ENCODE peak calls at places on chromosomes 6 and 20, in ten cellular contexts. One of them, this sample, is unnamed.

GRCh38 chr6:126180585-126180984 is 159.3 kb upstream of the CENPW start:
- DNase-seq in pancreas: no peak
- DNase-seq in transverse colon: no peak
- DNase-seq in small intestine: no peak
- DNase-seq in NT2/D1: no peak
- DNase-seq in GM12878: peak
- DNase-seq in astrocyte of the cerebellum: peak
- DNase-seq in K562: no peak
- DNase-seq in mammary epithelial cell: peak
- DNase-seq in H7: no peak
- DNase-seq in this sample: no peak

GRCh38 chr6:128694303-128695009 is 174.1 kb upstream of the PTPRK start:
- DNase-seq in K562: no peak
- DNase-seq in NT2/D1: no peak
- DNase-seq in transverse colon: no peak
- DNase-seq in pancreas: no peak
- DNase-seq in GM12878: peak
- DNase-seq in astrocyte of the cerebellum: no peak
- DNase-seq in mammary epithelial cell: no peak
- DNase-seq in H7: no peak
- DNase-seq in small intestine: no peak
- DNase-seq in this sample: no peak

GRCh38 chr6:32369678-32370077 is 2.0 kb downstream of the TSBP1 start:
- DNase-seq in pancreas: no peak
- DNase-seq in small intestine: no peak
- DNase-seq in K562: no peak
- DNase-seq in GM12878: no peak
- DNase-seq in NT2/D1: no peak
- DNase-seq in H7: no peak
- DNase-seq in astrocyte of the cerebellum: peak
- DNase-seq in transverse colon: no peak
- DNase-seq in mammary epithelial cell: peak
- DNase-seq in this sample: no peak

GRCh38 chr6:149249370-149250357 is 67.8 kb upstream of the TAB2 start:
- DNase-seq in GM12878: no peak
- DNase-seq in K562: no peak
- DNase-seq in H7: no peak
- DNase-seq in transverse colon: no peak
- DNase-seq in NT2/D1: no peak
- DNase-seq in small intestine: no peak
- DNase-seq in mammary epithelial cell: no peak
- DNase-seq in astrocyte of the cerebellum: no peak
- DNase-seq in pancreas: no peak
- DNase-seq in this sample: no peak

GRCh38 chr20:59207742-59208357 is 44.2 kb downstream of the ZNF831 start:
- DNase-seq in mammary epithelial cell: peak
- DNase-seq in GM12878: peak
- DNase-seq in small intestine: peak
- DNase-seq in astrocyte of the cerebellum: no peak
- DNase-seq in pancreas: no peak
- DNase-seq in NT2/D1: peak
- DNase-seq in H7: peak
- DNase-seq in transverse colon: peak
- DNase-seq in K562: peak
- DNase-seq in this sample: peak

GRCh38 chr20:2603816-2604505 is 48.5 kb upstream of the NOP56 start:
- DNase-seq in NT2/D1: peak
- DNase-seq in small intestine: peak
- DNase-seq in mammary epithelial cell: no peak
- DNase-seq in H7: no peak
- DNase-seq in K562: no peak
- DNase-seq in astrocyte of the cerebellum: no peak
- DNase-seq in pancreas: no peak
- DNase-seq in transverse colon: no peak
- DNase-seq in GM12878: no peak
- DNase-seq in this sample: no peak

GRCh38 chr20:24357169-24357568 is 112.3 kb upstream of the SYNDIG1 start:
- DNase-seq in mammary epithelial cell: no peak
- DNase-seq in pancreas: no peak
- DNase-seq in NT2/D1: no peak
- DNase-seq in GM12878: no peak
- DNase-seq in H7: no peak
- DNase-seq in K562: no peak
- DNase-seq in small intestine: no peak
- DNase-seq in astrocyte of the cerebellum: no peak
- DNase-seq in transverse colon: peak
- DNase-seq in this sample: no peak

GRCh38 chr20:14992071-14992654 is 654.8 kb upstream of the FLRT3 start:
- DNase-seq in H7: no peak
- DNase-seq in GM12878: no peak
- DNase-seq in pancreas: no peak
- DNase-seq in mammary epithelial cell: peak
- DNase-seq in NT2/D1: no peak
- DNase-seq in transverse colon: no peak
- DNase-seq in K562: no peak
- DNase-seq in astrocyte of the cerebellum: no peak
- DNase-seq in small intestine: no peak
- DNase-seq in this sample: no peak

GRCh38 chr6:33746036-33746600 is 587 bp downstream of the IP6K3 start:
- DNase-seq in GM12878: no peak
- DNase-seq in mammary epithelial cell: peak
- DNase-seq in H7: peak
- DNase-seq in transverse colon: peak
- DNase-seq in astrocyte of the cerebellum: no peak
- DNase-seq in pancreas: peak
- DNase-seq in K562: no peak
- DNase-seq in small intestine: no peak
- DNase-seq in NT2/D1: no peak
- DNase-seq in this sample: no peak

GRCh38 chr6:33744001-33744848 is 2.5 kb downstream of the IP6K3 start:
- DNase-seq in GM12878: no peak
- DNase-seq in small intestine: peak
- DNase-seq in mammary epithelial cell: peak
- DNase-seq in H7: peak
- DNase-seq in astrocyte of the cerebellum: peak
- DNase-seq in transverse colon: peak
- DNase-seq in NT2/D1: peak
- DNase-seq in pancreas: no peak
- DNase-seq in K562: peak
- DNase-seq in this sample: peak

GRCh38 chr6:33746651-33747100 is at the start of gene IP6K3:
- DNase-seq in H7: peak
- DNase-seq in pancreas: peak
- DNase-seq in K562: no peak
- DNase-seq in GM12878: no peak
- DNase-seq in astrocyte of the cerebellum: no peak
- DNase-seq in small intestine: no peak
- DNase-seq in NT2/D1: no peak
- DNase-seq in transverse colon: no peak
- DNase-seq in mammary epithelial cell: no peak
- DNase-seq in this sample: no peak

GRCh38 chr6:33744895-33745546 is 1.7 kb downstream of the IP6K3 start:
- DNase-seq in small intestine: peak
- DNase-seq in astrocyte of the cerebellum: no peak
- DNase-seq in transverse colon: peak
- DNase-seq in GM12878: no peak
- DNase-seq in H7: peak
- DNase-seq in NT2/D1: no peak
- DNase-seq in K562: no peak
- DNase-seq in pancreas: peak
- DNase-seq in mammary epithelial cell: no peak
- DNase-seq in this sample: no peak

GRCh38 chr6:33745558-33745957 is 1.1 kb downstream of the IP6K3 start:
- DNase-seq in pancreas: peak
- DNase-seq in K562: no peak
- DNase-seq in transverse colon: peak
- DNase-seq in GM12878: no peak
- DNase-seq in mammary epithelial cell: no peak
- DNase-seq in astrocyte of the cerebellum: no peak
- DNase-seq in small intestine: no peak
- DNase-seq in NT2/D1: no peak
- DNase-seq in H7: no peak
- DNase-seq in this sample: no peak
- H3K4me3 ChIP-seq in pancreas: no peak
- H3K4me3 ChIP-seq in K562: no peak
- H3K4me3 ChIP-seq in transverse colon: no peak
- H3K4me3 ChIP-seq in GM12878: no peak
- H3K4me3 ChIP-seq in mammary epithelial cell: no peak
- H3K4me3 ChIP-seq in astrocyte of the cerebellum: no peak
- H3K4me3 ChIP-seq in small intestine: no peak
- H3K4me3 ChIP-seq in NT2/D1: no peak
- H3K4me3 ChIP-seq in H7: no peak
- H3K4me3 ChIP-seq in this sample: no peak

GRCh38 chr6:158539363-158539762 is 20.5 kb upstream of the TMEM181 start:
- DNase-seq in astrocyte of the cerebellum: no peak
- DNase-seq in NT2/D1: no peak
- DNase-seq in transverse colon: no peak
- DNase-seq in pancreas: no peak
- DNase-seq in GM12878: no peak
- DNase-seq in K562: no peak
- DNase-seq in mammary epithelial cell: no peak
- DNase-seq in H7: no peak
- DNase-seq in small intestine: no peak
- DNase-seq in this sample: no peak

GRCh38 chr6:158538741-158539140 is 21.1 kb upstream of the TMEM181 start:
- DNase-seq in transverse colon: no peak
- DNase-seq in GM12878: no peak
- DNase-seq in mammary epithelial cell: no peak
- DNase-seq in NT2/D1: no peak
- DNase-seq in H7: no peak
- DNase-seq in astrocyte of the cerebellum: no peak
- DNase-seq in pancreas: no peak
- DNase-seq in K562: no peak
- DNase-seq in small intestine: no peak
- DNase-seq in this sample: no peak

GRCh38 chr6:158531970-158532369 is 27.9 kb upstream of the TMEM181 start:
- DNase-seq in small intestine: no peak
- DNase-seq in transverse colon: no peak
- DNase-seq in mammary epithelial cell: no peak
- DNase-seq in NT2/D1: no peak
- DNase-seq in H7: no peak
- DNase-seq in pancreas: no peak
- DNase-seq in K562: no peak
- DNase-seq in astrocyte of the cerebellum: no peak
- DNase-seq in GM12878: no peak
- DNase-seq in this sample: no peak

GRCh38 chr6:158536084-158536890 is 23.6 kb upstream of the TMEM181 start:
- DNase-seq in NT2/D1: peak
- DNase-seq in astrocyte of the cerebellum: peak
- DNase-seq in pancreas: peak
- DNase-seq in transverse colon: peak
- DNase-seq in H7: peak
- DNase-seq in mammary epithelial cell: peak
- DNase-seq in GM12878: no peak
- DNase-seq in small intestine: peak
- DNase-seq in K562: peak
- DNase-seq in this sample: peak

GRCh38 chr6:158536891-158537798 is 22.7 kb upstream of the TMEM181 start:
- DNase-seq in astrocyte of the cerebellum: no peak
- DNase-seq in transverse colon: peak
- DNase-seq in NT2/D1: no peak
- DNase-seq in H7: peak
- DNase-seq in mammary epithelial cell: peak
- DNase-seq in pancreas: peak
- DNase-seq in K562: peak
- DNase-seq in small intestine: no peak
- DNase-seq in GM12878: no peak
- DNase-seq in this sample: peak
- H3K4me3 ChIP-seq in astrocyte of the cerebellum: peak
- H3K4me3 ChIP-seq in transverse colon: peak
- H3K4me3 ChIP-seq in NT2/D1: peak
- H3K4me3 ChIP-seq in H7: peak
- H3K4me3 ChIP-seq in mammary epithelial cell: peak
- H3K4me3 ChIP-seq in pancreas: peak
- H3K4me3 ChIP-seq in K562: peak
- H3K4me3 ChIP-seq in small intestine: peak
- H3K4me3 ChIP-seq in GM12878: no peak
- H3K4me3 ChIP-seq in this sample: peak

GRCh38 chr6:42818878-42819277 is 37.0 kb downstream of the BICRAL start:
- DNase-seq in mammary epithelial cell: no peak
- DNase-seq in transverse colon: no peak
- DNase-seq in GM12878: no peak
- DNase-seq in small intestine: no peak
- DNase-seq in NT2/D1: no peak
- DNase-seq in K562: no peak
- DNase-seq in H7: peak
- DNase-seq in astrocyte of the cerebellum: no peak
- DNase-seq in pancreas: no peak
- DNase-seq in this sample: no peak

GRCh38 chr6:42821846-42822245 is 40.0 kb downstream of the BICRAL start:
- DNase-seq in astrocyte of the cerebellum: no peak
- DNase-seq in H7: no peak
- DNase-seq in transverse colon: no peak
- DNase-seq in K562: no peak
- DNase-seq in pancreas: no peak
- DNase-seq in NT2/D1: no peak
- DNase-seq in mammary epithelial cell: no peak
- DNase-seq in small intestine: no peak
- DNase-seq in GM12878: no peak
- DNase-seq in this sample: no peak

GRCh38 chr6:42819803-42820508 is 38.1 kb downstream of the BICRAL start:
- DNase-seq in pancreas: no peak
- DNase-seq in GM12878: no peak
- DNase-seq in H7: peak
- DNase-seq in mammary epithelial cell: no peak
- DNase-seq in K562: peak
- DNase-seq in NT2/D1: no peak
- DNase-seq in astrocyte of the cerebellum: no peak
- DNase-seq in small intestine: peak
- DNase-seq in transverse colon: no peak
- DNase-seq in this sample: no peak

GRCh38 chr6:42820509-42821340 is 38.9 kb downstream of the BICRAL start:
- DNase-seq in mammary epithelial cell: no peak
- DNase-seq in GM12878: no peak
- DNase-seq in K562: no peak
- DNase-seq in small intestine: no peak
- DNase-seq in H7: peak
- DNase-seq in transverse colon: no peak
- DNase-seq in pancreas: no peak
- DNase-seq in NT2/D1: peak
- DNase-seq in astrocyte of the cerebellum: no peak
- DNase-seq in this sample: no peak

DNA sequence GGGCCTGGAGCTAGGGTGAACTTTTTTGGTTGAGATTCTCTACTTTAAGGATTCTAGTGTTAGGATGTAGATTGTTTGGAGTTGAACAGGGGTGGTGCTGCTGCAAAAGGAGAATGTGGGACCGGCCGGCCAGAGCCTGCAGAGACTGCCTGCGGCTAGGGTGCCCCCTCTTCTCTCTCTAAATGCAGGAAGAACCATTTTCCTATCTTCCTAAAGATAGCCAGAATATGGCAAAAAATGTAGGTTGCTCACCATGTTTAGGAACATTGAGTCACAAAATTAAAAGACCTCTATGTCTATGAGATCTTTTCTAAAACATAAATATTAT is 39.5 kb downstream of the BICRAL start:
- DNase-seq in H7: no peak
- DNase-seq in mammary epithelial cell: no peak
- DNase-seq in small intestine: no peak
- DNase-seq in NT2/D1: no peak
- DNase-seq in K562: no peak
- DNase-seq in GM12878: no peak
- DNase-seq in pancreas: no peak
- DNase-seq in transverse colon: no peak
- DNase-seq in astrocyte of the cerebellum: no peak
- DNase-seq in this sample: no peak
- H3K4me3 ChIP-seq in H7: no peak
- H3K4me3 ChIP-seq in mammary epithelial cell: no peak
- H3K4me3 ChIP-seq in small intestine: no peak
- H3K4me3 ChIP-seq in NT2/D1: no peak
- H3K4me3 ChIP-seq in K562: no peak
- H3K4me3 ChIP-seq in GM12878: no peak
- H3K4me3 ChIP-seq in pancreas: no peak
- H3K4me3 ChIP-seq in transverse colon: no peak
- H3K4me3 ChIP-seq in astrocyte of the cerebellum: no peak
- H3K4me3 ChIP-seq in this sample: no peak

GRCh38 chr6:153012856-153013255 is 10.3 kb upstream of the MTRF1L start:
- DNase-seq in K562: no peak
- DNase-seq in small intestine: no peak
- DNase-seq in astrocyte of the cerebellum: no peak
- DNase-seq in transverse colon: no peak
- DNase-seq in NT2/D1: no peak
- DNase-seq in GM12878: no peak
- DNase-seq in pancreas: no peak
- DNase-seq in H7: no peak
- DNase-seq in mammary epithelial cell: no peak
- DNase-seq in this sample: no peak

GRCh38 chr6:153018355-153018754 is 15.8 kb upstream of the MTRF1L start:
- DNase-seq in NT2/D1: no peak
- DNase-seq in transverse colon: no peak
- DNase-seq in GM12878: no peak
- DNase-seq in mammary epithelial cell: no peak
- DNase-seq in small intestine: no peak
- DNase-seq in H7: no peak
- DNase-seq in pancreas: no peak
- DNase-seq in astrocyte of the cerebellum: no peak
- DNase-seq in K562: no peak
- DNase-seq in this sample: no peak

GRCh38 chr6:153015094-153015645 is 12.7 kb upstream of the MTRF1L start:
- DNase-seq in small intestine: no peak
- DNase-seq in H7: no peak
- DNase-seq in NT2/D1: no peak
- DNase-seq in pancreas: no peak
- DNase-seq in astrocyte of the cerebellum: no peak
- DNase-seq in GM12878: no peak
- DNase-seq in K562: no peak
- DNase-seq in mammary epithelial cell: no peak
- DNase-seq in transverse colon: no peak
- DNase-seq in this sample: no peak

GRCh38 chr6:153013438-153013837 is 10.9 kb upstream of the MTRF1L start:
- DNase-seq in GM12878: no peak
- DNase-seq in NT2/D1: no peak
- DNase-seq in K562: no peak
- DNase-seq in transverse colon: no peak
- DNase-seq in H7: no peak
- DNase-seq in astrocyte of the cerebellum: no peak
- DNase-seq in mammary epithelial cell: no peak
- DNase-seq in small intestine: no peak
- DNase-seq in pancreas: no peak
- DNase-seq in this sample: no peak

GRCh38 chr6:153016846-153017245 is 14.3 kb upstream of the MTRF1L start:
- DNase-seq in H7: no peak
- DNase-seq in NT2/D1: no peak
- DNase-seq in pancreas: no peak
- DNase-seq in small intestine: no peak
- DNase-seq in transverse colon: no peak
- DNase-seq in GM12878: no peak
- DNase-seq in K562: no peak
- DNase-seq in mammary epithelial cell: no peak
- DNase-seq in astrocyte of the cerebellum: no peak
- DNase-seq in this sample: no peak
- H3K4me3 ChIP-seq in H7: no peak
- H3K4me3 ChIP-seq in NT2/D1: no peak
- H3K4me3 ChIP-seq in pancreas: no peak
- H3K4me3 ChIP-seq in small intestine: no peak
- H3K4me3 ChIP-seq in transverse colon: no peak
- H3K4me3 ChIP-seq in GM12878: no peak
- H3K4me3 ChIP-seq in K562: no peak
- H3K4me3 ChIP-seq in mammary epithelial cell: no peak
- H3K4me3 ChIP-seq in astrocyte of the cerebellum: no peak
- H3K4me3 ChIP-seq in this sample: no peak

This sample was measured in effector memory CD4-positive, alpha-beta T cell.